ENCODE peak calls at places on chromosomes 6 and 20, in seven cellular contexts. M is HepG2, P is fibroblast of lung, E is mesenchymal stem cell, X is neural progenitor cell, R is IMR-90, F is endothelial cell of umbilical vein. H is an unnamed sample.

GRCh38 chr6:43812850-43813584 is 43.0 kb downstream of the VEGFA start:
- DNase-seq in M (no peak), R (peak; percentile 7), F (no peak), P (peak; percentile 65), X (peak; percentile 18), E (peak; percentile 50), H (peak; percentile 61)

GRCh38 chr20:36311854-36312723 is 6.0 kb downstream of the DLGAP4 start:
- DNase-seq in X (no peak), F (no peak), R (no peak), E (no peak), P (no peak), M (no peak), H (no peak)

GRCh38 chr6:30776361-30777223 is 32.2 kb upstream of the IER3 start:
- DNase-seq in X (no peak), M (no peak), F (no peak), P (no peak), E (no peak), R (no peak), H (no peak)

GRCh38 chr6:30888472-30889137 is 4.3 kb downstream of the DDR1 start:
- DNase-seq in E (peak; percentile 61), R (peak; percentile 58), M (no peak), X (no peak), P (peak; percentile 33), F (no peak), H (no peak)

GRCh38 chr6:16762265-16762546 is 946 bp upstream of the ATXN1 start:
- DNase-seq in F (no peak), E (peak; percentile 73), X (no peak), P (no peak), M (no peak), R (no peak), H (peak; percentile 44)

GRCh38 chr20:2387180-2387577 is 6.5 kb downstream of the TGM6 start:
- DNase-seq in E (peak; percentile 37), M (peak; percentile 48), F (peak; percentile 33), X (peak; percentile 69), P (peak; percentile 26), R (peak; percentile 19), H (peak; percentile 75)

GRCh38 chr6:15841937-15842698 is 179.3 kb upstream of the DTNBP1 start:
- DNase-seq in R (no peak), X (no peak), M (no peak), P (peak; percentile 7), E (no peak), F (no peak), H (no peak)

GRCh38 chr6:113630365-113630737 is 226.8 kb upstream of the MARCKS start:
- DNase-seq in F (peak; percentile 44), R (peak; percentile 88), X (no peak), P (peak; percentile 81), M (no peak), E (peak; percentile 87), H (no peak)

GRCh38 chr6:161137320-161137719 is 136.5 kb downstream of the AGPAT4 start:
- DNase-seq in X (no peak), M (no peak), F (no peak), R (no peak), P (no peak), E (no peak), H (no peak)

GRCh38 chr6:123803456-123803861 is 206 bp upstream of the NKAIN2 start:
- DNase-seq in E (no peak), F (no peak), P (no peak), X (peak; percentile 68), R (no peak), M (no peak), H (no peak)

GRCh38 chr6:160374836-160375560 is 26.8 kb downstream of the SLC22A3 start:
- DNase-seq in X (no peak), E (no peak), R (no peak), M (no peak), F (no peak), P (no peak), H (no peak)

GRCh38 chr6:54516331-54516730 is 208.1 kb downstream of the TINAG start:
- DNase-seq in M (no peak), X (no peak), E (no peak), P (no peak), F (no peak), R (no peak), H (no peak)

GRCh38 chr6:70725817-70726413 is 58.2 kb downstream of the SMAP1 start:
- DNase-seq in R (peak; percentile 42), X (no peak), F (no peak), P (peak; percentile 36), E (no peak), M (no peak), H (no peak)

GRCh38 chr20:53611449-53611894 is 17.8 kb upstream of the ZNF217 start:
- DNase-seq in M (no peak), X (peak; percentile 24), E (peak; percentile 98), P (peak; percentile 99), F (peak; percentile 63), R (peak; percentile 99), H (no peak)

GRCh38 chr6:31378062-31378720 is 21.2 kb upstream of the HLA-B start:
- DNase-seq in X (no peak), M (peak; percentile 61), P (no peak), E (no peak), R (no peak), F (no peak), H (no peak)

GRCh38 chr6:144215402-144215931 is 65.2 kb downstream of the STX11 start:
- DNase-seq in X (no peak), E (no peak), R (no peak), F (no peak), M (peak; percentile 23), P (peak; percentile 36), H (peak; percentile 58)

GRCh38 chr6:14804001-14804401 is 441.9 kb upstream of the JARID2 start:
- DNase-seq in M (no peak), E (peak; percentile 58), X (no peak), F (no peak), R (no peak), P (no peak), H (no peak)

GRCh38 chr6:41283597-41283996 is 2.9 kb downstream of the TREM1 start:
- DNase-seq in M (no peak), E (no peak), P (no peak), R (no peak), X (no peak), F (no peak), H (peak; percentile 51)

GRCh38 chr6:39312912-39313525 is 1.2 kb downstream of the KCNK17 start:
- DNase-seq in R (no peak), F (no peak), M (no peak), X (no peak), P (no peak), E (no peak), H (no peak)

GRCh38 chr6:42978487-42978792 is 541 bp downstream of the PEX6 start:
- DNase-seq in R (no peak), P (no peak), M (no peak), X (peak; percentile 48), F (peak; percentile 37), E (peak; percentile 61), H (peak; percentile 60)

DNA sequence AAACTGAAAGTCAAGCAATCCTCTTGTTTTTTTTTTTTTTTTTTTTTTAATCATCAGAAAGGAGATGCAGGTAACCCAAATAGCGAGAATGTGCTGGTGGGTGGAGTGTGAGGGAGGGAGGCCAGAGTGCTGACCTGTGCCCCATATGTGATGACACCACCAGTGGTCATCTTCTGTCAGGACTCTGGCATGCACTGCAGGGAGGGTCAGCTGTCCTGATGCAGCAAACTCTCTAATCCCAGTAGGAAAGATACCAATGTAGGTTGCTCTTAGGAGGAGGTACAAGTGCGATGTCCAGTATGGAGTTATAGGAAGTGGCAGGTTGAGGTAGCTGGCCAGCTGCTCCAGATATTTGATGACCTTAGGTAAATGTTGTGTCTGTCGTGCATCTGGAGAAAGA is 2.8 kb upstream of the CST4 start:
- DNase-seq in F (no peak), X (no peak), E (peak; percentile 20), P (no peak), R (peak; percentile 10), M (no peak), H (no peak)
- H3K4me2 ChIP-seq in F (no peak overlapping the region), X (no peak overlapping the region), E (no peak overlapping the region), P (no peak overlapping the region), R (no peak overlapping the region), M (no peak overlapping the region), H (no peak overlapping the region)

DNA sequence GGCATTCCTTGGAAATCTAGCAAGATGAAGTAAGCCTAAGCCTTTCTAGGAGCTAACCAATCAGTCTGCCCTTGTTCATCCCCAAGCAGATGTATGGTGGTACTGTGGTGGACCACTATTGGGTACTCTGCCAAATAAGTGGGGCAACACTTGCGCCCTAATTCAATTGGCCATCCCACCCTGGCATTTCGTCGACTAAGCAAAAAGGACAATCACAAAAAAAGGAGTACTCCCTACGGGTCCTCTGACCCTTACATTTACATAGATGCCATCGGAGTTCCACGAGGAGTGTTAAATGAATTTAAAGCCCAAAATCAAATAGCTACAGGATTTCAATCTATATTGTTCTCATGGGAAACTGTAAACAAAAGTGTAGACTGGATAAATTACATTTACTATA is 19.5 kb downstream of the CHD6 start:
- DNase-seq in F (no peak), M (no peak), R (no peak), P (no peak), E (no peak), X (no peak), H (no peak)
- H3K9me3 ChIP-seq in F (peaks cover 3% of the 10 kb centered on the region), M (peaks cover 52% of the 10 kb centered on the region), R (peaks cover 36% of the 10 kb centered on the region), P (no peaks in the 10 kb centered on the region), E (peaks cover 36% of the 10 kb centered on the region), X (no peaks in the 10 kb centered on the region), H (peaks cover 61% of the 10 kb centered on the region)

GRCh38 chr6:47134476-47135189 is 92.5 kb upstream of the ADGRF1 start:
- DNase-seq in P (peak; percentile 94), M (peak; percentile 91), X (no peak), E (peak; percentile 96), R (peak; percentile 96), F (peak; percentile 92), H (no peak)
- H3K27ac ChIP-seq in P (peak overlapping the region; percentile 21), M (peak overlapping the region; percentile 74), X (no peak overlapping the region), E (peak overlapping the region; percentile 76), R (peak overlapping the region; percentile 91), F (peak overlapping the region; percentile 94), H (no peak overlapping the region)

DNA sequence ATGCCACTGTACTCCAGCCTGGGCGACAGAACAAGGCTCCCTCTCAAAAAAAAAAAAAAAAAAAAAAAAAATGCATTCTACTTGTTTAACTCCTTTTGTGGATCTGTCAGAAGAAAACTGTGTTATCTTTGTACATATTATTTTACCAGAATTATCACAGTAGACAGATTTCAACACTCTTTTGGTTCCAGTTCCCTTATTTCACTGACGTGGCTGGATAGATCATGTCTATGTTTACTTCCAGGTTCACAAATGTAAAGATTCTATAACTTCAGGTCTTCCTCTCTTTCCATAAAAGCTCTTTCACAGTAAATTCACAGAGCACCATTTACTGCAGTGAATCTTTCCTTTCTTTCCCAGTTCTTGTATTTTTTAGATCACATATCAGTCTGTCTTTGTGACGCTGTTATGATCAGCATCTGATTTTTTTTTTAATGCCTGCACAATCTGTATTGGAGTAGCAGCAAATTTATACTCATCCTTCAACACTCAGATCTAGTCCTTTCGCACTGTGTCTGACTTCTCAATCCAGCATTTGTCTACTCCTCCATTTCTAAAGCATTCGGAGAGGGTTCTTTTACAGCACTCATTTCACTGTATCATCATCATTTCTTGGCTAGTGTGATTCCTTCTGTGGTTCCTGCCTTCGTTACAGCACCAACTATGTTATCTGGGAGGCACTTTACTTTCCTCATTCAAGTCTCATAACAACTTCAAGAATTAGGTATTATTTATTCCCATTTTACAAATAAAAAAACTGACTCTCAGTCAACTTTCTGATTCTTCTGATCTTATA is 18.2 kb downstream of the NUDT3 start:
- DNase-seq in M (no peak), F (no peak), X (no peak), E (no peak), P (no peak), R (no peak), H (no peak)
- H3K4me2 ChIP-seq in M (no peak overlapping the region), F (no peak overlapping the region), X (no peak overlapping the region), E (no peak overlapping the region), P (no peak overlapping the region), R (no peak overlapping the region), H (peak overlapping the region; percentile 10)